ENCODE peak calls at places on chromosomes 4 and X, in eight cellular contexts. Z, J, W, U, E, L, R and H are unnamed samples.
A peak's percentile ranks its signal among the peaks of the same experiment; 100 is the strongest.

GRCh38 chrX:22467571-22467970 is 194.9 kb downstream of the CBLL2 start:
- DNase-seq in J (no peak), Z (no peak), W (no peak), E (peak; percentile 60), R (no peak), U (no peak), L (no peak), H (no peak)

GRCh38 chr4:1266881-1267763 is 18.2 kb upstream of the CTBP1 start:
- DNase-seq in U (no peak), R (no peak), Z (no peak), J (no peak), E (no peak), W (no peak), L (no peak), H (peak; percentile 52)

GRCh38 chrX:41594634-41595033 is 94.1 kb upstream of the GPR34 start:
- DNase-seq in Z (no peak), U (no peak), R (no peak), W (no peak), E (no peak), J (no peak), L (no peak), H (no peak)

GRCh38 chrX:149638860-149639259 is 7.3 kb upstream of the TMEM185A start:
- DNase-seq in W (no peak), J (no peak), E (no peak), R (no peak), L (peak; percentile 5), U (no peak), Z (no peak), H (no peak)

GRCh38 chrX:55167124-55167523 is 53.0 kb upstream of the PAGE5 start:
- DNase-seq in R (peak; percentile 39), E (no peak), J (peak; percentile 8), Z (no peak), L (peak; percentile 2), U (peak; percentile 16), W (no peak), H (no peak)

GRCh38 chr4:86855572-86855971 is 6.4 kb upstream of the SLC10A6 start:
- DNase-seq in L (peak; percentile 69), R (peak; percentile 16), Z (no peak), J (no peak), W (no peak), E (peak; percentile 24), U (peak; percentile 18), H (no peak)

GRCh38 chrX:136065044-136065671 is 79.9 kb downstream of the SLC9A6 start:
- DNase-seq in E (peak; percentile 8), J (no peak), L (peak; percentile 77), R (no peak), Z (peak; percentile 13), W (no peak), U (no peak), H (no peak)

GRCh38 chrX:132216806-132217202 is 2.4 kb downstream of the RAP2C start:
- DNase-seq in U (no peak), W (no peak), L (peak; percentile 58), J (no peak), E (no peak), Z (peak; percentile 11), R (peak; percentile 68), H (no peak)

GRCh38 chr4:138666366-138666765 is 349.2 kb upstream of the NOCT start:
- DNase-seq in Z (no peak), E (no peak), W (no peak), L (no peak), R (no peak), J (no peak), U (no peak), H (no peak)

GRCh38 chr4:663438-664428 is 10.3 kb downstream of the ATP5ME start:
- DNase-seq in U (no peak), E (peak; percentile 64), W (peak; percentile 55), Z (peak; percentile 64), L (no peak), J (peak; percentile 82), R (no peak), H (peak; percentile 75)

GRCh38 chrX:1006156-1006730 is 206.2 kb downstream of the CRLF2 start:
- DNase-seq in L (no peak), Z (no peak), U (no peak), E (no peak), J (no peak), W (no peak), R (no peak), H (no peak)

GRCh38 chrX:104112326-104112951 is at the start of gene ZCCHC18:
- DNase-seq in U (no peak), W (peak; percentile 45), E (peak; percentile 28), Z (no peak), J (peak; percentile 80), R (no peak), L (peak; percentile 38), H (peak; percentile 88)

GRCh38 chrX:150361070-150361776 is 1.9 kb upstream of the MAMLD1 start:
- DNase-seq in U (no peak), L (no peak), Z (no peak), E (no peak), J (no peak), R (no peak), W (peak; percentile 32), H (no peak)

GRCh38 chrX:68658530-68658929 is 11.1 kb downstream of the STARD8 start:
- DNase-seq in L (no peak), U (no peak), W (no peak), E (no peak), R (no peak), J (no peak), Z (no peak), H (no peak)

GRCh38 chrX:85111347-85111746 is 107.7 kb downstream of the APOOL start:
- DNase-seq in E (peak; percentile 5), Z (no peak), R (peak; percentile 37), W (no peak), L (peak; percentile 25), J (no peak), U (no peak), H (no peak)

GRCh38 chrX:47562615-47563243 is 1.7 kb downstream of the ARAF start:
- DNase-seq in Z (no peak), W (no peak), L (peak; percentile 50), U (no peak), J (no peak), E (peak; percentile 32), R (peak; percentile 42), H (no peak)

GRCh38 chrX:97936296-97936695 is 1052.6 kb downstream of the RPA4 start:
- DNase-seq in J (no peak), Z (no peak), R (no peak), L (no peak), W (no peak), E (no peak), U (no peak), H (no peak)

GRCh38 chr4:42655921-42656735 is 777 bp downstream of the ATP8A1 start:
- DNase-seq in J (peak; percentile 67), U (no peak), E (peak; percentile 57), R (no peak), L (no peak), Z (peak; percentile 10), W (peak; percentile 49), H (peak; percentile 76)

GRCh38 chr4:151541438-151542071 is 132.6 kb downstream of the FHIP1A start:
- DNase-seq in E (no peak), R (peak; percentile 80), L (peak; percentile 86), Z (no peak), U (peak; percentile 21), J (peak; percentile 63), W (no peak), H (no peak)

GRCh38 chr4:47862297-47862696 is 24.4 kb upstream of the CORIN start:
- DNase-seq in R (no peak), L (peak; percentile 83), J (no peak), U (no peak), W (no peak), E (no peak), Z (no peak), H (no peak)

GRCh38 chr4:16196482-16197393 is 29.5 kb downstream of the TAPT1 start:
- DNase-seq in L (peak; percentile 82), U (peak; percentile 38), W (no peak), R (no peak), E (no peak), J (no peak), Z (no peak), H (no peak)

GRCh38 chr4:103996637-103997036 is 276.9 kb upstream of the TACR3 start:
- DNase-seq in U (peak; percentile 78), Z (no peak), E (peak; percentile 8), L (peak; percentile 64), W (peak; percentile 62), R (peak; percentile 79), J (peak; percentile 50), H (no peak)

GRCh38 chr4:14379148-14379547 is 623.1 kb upstream of the CPEB2 start:
- DNase-seq in R (no peak), L (peak; percentile 59), J (no peak), E (no peak), W (no peak), U (no peak), Z (no peak), H (no peak)

GRCh38 chrX:112654871-112655270 is 24.9 kb downstream of the LHFPL1 start:
- DNase-seq in U (no peak), E (peak; percentile 7), W (no peak), L (peak; percentile 60), Z (no peak), J (no peak), R (no peak), H (no peak)

GRCh38 chr4:140188975-140189374 is 35.0 kb upstream of the MAML3 start:
- DNase-seq in R (no peak), W (peak; percentile 49), E (no peak), U (no peak), L (peak; percentile 78), Z (no peak), J (peak; percentile 21), H (no peak)

GRCh38 chr4:133565379-133565778 is 416.3 kb downstream of the PCDH10 start:
- DNase-seq in E (no peak), Z (no peak), R (peak; percentile 35), U (no peak), L (peak; percentile 2), J (no peak), W (no peak), H (no peak)

GRCh38 chr4:60682901-60683300 is 517.2 kb upstream of the ADGRL3 start:
- DNase-seq in Z (no peak), R (no peak), W (no peak), J (no peak), E (no peak), U (no peak), L (peak; percentile 84), H (no peak)

GRCh38 chr4:46123872-46124755 is at the start of gene GABRG1:
- DNase-seq in L (no peak), W (no peak), E (no peak), J (no peak), R (no peak), Z (no peak), U (no peak), H (no peak)

GRCh38 chr4:41982716-41983115 is 1.2 kb downstream of the DCAF4L1 start:
- DNase-seq in R (no peak), Z (no peak), L (no peak), E (no peak), U (no peak), W (no peak), J (no peak), H (no peak)

GRCh38 chr4:102554482-102554881 is 53.3 kb downstream of the NFKB1 start:
- DNase-seq in L (peak; percentile 87), Z (no peak), E (no peak), J (no peak), U (no peak), W (no peak), R (no peak), H (no peak)

GRCh38 chrX:108199691-108200090 is 108.1 kb downstream of the ATG4A start:
- DNase-seq in Z (no peak), J (peak; percentile 7), U (peak; percentile 27), L (peak; percentile 54), W (no peak), R (peak; percentile 35), E (peak; percentile 14), H (no peak)

GRCh38 chr4:75036046-75036445 is 103.1 kb downstream of the PARM1 start:
- DNase-seq in Z (no peak), R (no peak), U (no peak), J (no peak), W (no peak), E (peak; percentile 84), L (no peak), H (no peak)

GRCh38 chr4:54423066-54423465 is 194.0 kb downstream of the PDGFRA start:
- DNase-seq in Z (no peak), U (no peak), W (no peak), J (no peak), R (peak; percentile 73), E (no peak), L (peak; percentile 65), H (no peak)

GRCh38 chr4:139922625-139923024 is 231.4 kb downstream of the MAML3 start:
- DNase-seq in R (no peak), Z (no peak), J (peak; percentile 32), W (no peak), E (no peak), U (no peak), L (peak; percentile 36), H (no peak)